ENCODE peak calls at places on chromosomes 5 and 9, in six cellular contexts. One of them, this sample, is unnamed.
A peak's percentile ranks its signal among the peaks of the same experiment; 100 is the strongest.

GRCh38 chr9:35579130-35579529 is 25.9 kb upstream of the TESK1 start:
- DNase-seq in mammary epithelial cell: peak; percentile 49
- DNase-seq in IMR-90: peak; percentile 19
- DNase-seq in GM23338: no peak
- DNase-seq in fibroblast of lung: no peak
- DNase-seq in GM23248: no peak
- DNase-seq in this sample: no peak

GRCh38 chr9:85142461-85143401 is 473.2 kb downstream of the NTRK2 start:
- DNase-seq in mammary epithelial cell: peak; percentile 28
- DNase-seq in IMR-90: no peak
- DNase-seq in GM23338: peak; percentile 58
- DNase-seq in fibroblast of lung: peak; percentile 2
- DNase-seq in GM23248: peak; percentile 23
- DNase-seq in this sample: peak; percentile 8

GRCh38 chr5:113271015-113271414 is 163.8 kb downstream of the TSSK1B start:
- DNase-seq in mammary epithelial cell: peak; percentile 48
- DNase-seq in IMR-90: peak; percentile 73
- DNase-seq in GM23338: no peak
- DNase-seq in fibroblast of lung: no peak
- DNase-seq in GM23248: peak; percentile 13
- DNase-seq in this sample: no peak

GRCh38 chr5:172705576-172706084 is 64.6 kb downstream of the NEURL1B start:
- DNase-seq in mammary epithelial cell: no peak
- DNase-seq in IMR-90: peak; percentile 66
- DNase-seq in GM23338: no peak
- DNase-seq in fibroblast of lung: no peak
- DNase-seq in GM23248: peak; percentile 32
- DNase-seq in this sample: peak; percentile 48

GRCh38 chr9:16133556-16134227 is 580.8 kb downstream of the CCDC171 start:
- DNase-seq in mammary epithelial cell: peak; percentile 28
- DNase-seq in IMR-90: peak; percentile 48
- DNase-seq in GM23338: peak; percentile 95
- DNase-seq in fibroblast of lung: peak; percentile 69
- DNase-seq in GM23248: peak; percentile 78
- DNase-seq in this sample: peak; percentile 88

GRCh38 chr9:107540167-107540566 is 50.6 kb upstream of the KLF4 start:
- DNase-seq in mammary epithelial cell: no peak
- DNase-seq in IMR-90: no peak
- DNase-seq in GM23338: no peak
- DNase-seq in fibroblast of lung: peak; percentile 9
- DNase-seq in GM23248: peak; percentile 7
- DNase-seq in this sample: no peak

GRCh38 chr5:57193757-57194413 is 20.0 kb downstream of the GPBP1 start:
- DNase-seq in mammary epithelial cell: no peak
- DNase-seq in IMR-90: no peak
- DNase-seq in GM23338: no peak
- DNase-seq in fibroblast of lung: no peak
- DNase-seq in GM23248: no peak
- DNase-seq in this sample: no peak

GRCh38 chr9:99259231-99259918 is 37.3 kb downstream of the SEC61B start:
- DNase-seq in mammary epithelial cell: no peak
- DNase-seq in IMR-90: no peak
- DNase-seq in GM23338: peak; percentile 34
- DNase-seq in fibroblast of lung: peak; percentile 45
- DNase-seq in GM23248: peak; percentile 54
- DNase-seq in this sample: no peak

GRCh38 chr9:69253057-69253456 is 72.0 kb upstream of the ENTREP1 start:
- DNase-seq in mammary epithelial cell: peak; percentile 72
- DNase-seq in IMR-90: peak; percentile 6
- DNase-seq in GM23338: no peak
- DNase-seq in fibroblast of lung: peak; percentile 2
- DNase-seq in GM23248: peak; percentile 17
- DNase-seq in this sample: no peak

GRCh38 chr5:113226337-113226736 is 208.5 kb downstream of the TSSK1B start:
- DNase-seq in mammary epithelial cell: no peak
- DNase-seq in IMR-90: no peak
- DNase-seq in GM23338: no peak
- DNase-seq in fibroblast of lung: no peak
- DNase-seq in GM23248: no peak
- DNase-seq in this sample: no peak

GRCh38 chr9:69798737-69799136 is 21.9 kb upstream of the CFAP95 start:
- DNase-seq in mammary epithelial cell: peak; percentile 55
- DNase-seq in IMR-90: peak; percentile 62
- DNase-seq in GM23338: no peak
- DNase-seq in fibroblast of lung: no peak
- DNase-seq in GM23248: peak; percentile 46
- DNase-seq in this sample: peak; percentile 39

GRCh38 chr5:39178171-39178570 is 41.2 kb downstream of the FYB1 start:
- DNase-seq in mammary epithelial cell: peak; percentile 72
- DNase-seq in IMR-90: peak; percentile 65
- DNase-seq in GM23338: no peak
- DNase-seq in fibroblast of lung: peak; percentile 6
- DNase-seq in GM23248: peak; percentile 68
- DNase-seq in this sample: peak; percentile 79

GRCh38 chr9:93897075-93897970 is 57.8 kb downstream of the BARX1 start:
- DNase-seq in mammary epithelial cell: no peak
- DNase-seq in IMR-90: no peak
- DNase-seq in GM23338: no peak
- DNase-seq in fibroblast of lung: no peak
- DNase-seq in GM23248: no peak
- DNase-seq in this sample: no peak

GRCh38 chr5:154611341-154611767 is 133.3 kb upstream of the HAND1 start:
- DNase-seq in mammary epithelial cell: no peak
- DNase-seq in IMR-90: peak; percentile 18
- DNase-seq in GM23338: peak; percentile 57
- DNase-seq in fibroblast of lung: peak; percentile 24
- DNase-seq in GM23248: peak; percentile 30
- DNase-seq in this sample: no peak

GRCh38 chr9:70408393-70409040 is 5.9 kb downstream of the KLF9 start:
- DNase-seq in mammary epithelial cell: no peak
- DNase-seq in IMR-90: no peak
- DNase-seq in GM23338: peak; percentile 66
- DNase-seq in fibroblast of lung: no peak
- DNase-seq in GM23248: no peak
- DNase-seq in this sample: no peak

GRCh38 chr9:131815971-131816873 is 76.3 kb upstream of the RAPGEF1 start:
- DNase-seq in mammary epithelial cell: peak; percentile 47
- DNase-seq in IMR-90: no peak
- DNase-seq in GM23338: no peak
- DNase-seq in fibroblast of lung: peak; percentile 13
- DNase-seq in GM23248: peak; percentile 22
- DNase-seq in this sample: peak; percentile 22

GRCh38 chr9:20538092-20538491 is 84.2 kb downstream of the MLLT3 start:
- DNase-seq in mammary epithelial cell: no peak
- DNase-seq in IMR-90: no peak
- DNase-seq in GM23338: no peak
- DNase-seq in fibroblast of lung: no peak
- DNase-seq in GM23248: no peak
- DNase-seq in this sample: no peak

GRCh38 chr5:96113170-96113939 is 151.7 kb upstream of the ELL2 start:
- DNase-seq in mammary epithelial cell: peak; percentile 89
- DNase-seq in IMR-90: no peak
- DNase-seq in GM23338: no peak
- DNase-seq in fibroblast of lung: no peak
- DNase-seq in GM23248: peak; percentile 62
- DNase-seq in this sample: no peak

GRCh38 chr5:174617285-174617684 is 107.1 kb upstream of the MSX2 start:
- DNase-seq in mammary epithelial cell: no peak
- DNase-seq in IMR-90: no peak
- DNase-seq in GM23338: no peak
- DNase-seq in fibroblast of lung: no peak
- DNase-seq in GM23248: no peak
- DNase-seq in this sample: no peak

GRCh38 chr5:180153099-180153498 is 55.9 kb downstream of the RASGEF1C start:
- DNase-seq in mammary epithelial cell: no peak
- DNase-seq in IMR-90: no peak
- DNase-seq in GM23338: no peak
- DNase-seq in fibroblast of lung: no peak
- DNase-seq in GM23248: no peak
- DNase-seq in this sample: no peak

GRCh38 chr9:135015986-135016640 is 71.4 kb upstream of the OLFM1 start:
- DNase-seq in mammary epithelial cell: peak; percentile 5
- DNase-seq in IMR-90: no peak
- DNase-seq in GM23338: no peak
- DNase-seq in fibroblast of lung: no peak
- DNase-seq in GM23248: no peak
- DNase-seq in this sample: no peak

GRCh38 chr9:92706218-92706940 is 36.4 kb upstream of the IPPK start:
- DNase-seq in mammary epithelial cell: peak; percentile 82
- DNase-seq in IMR-90: no peak
- DNase-seq in GM23338: peak; percentile 81
- DNase-seq in fibroblast of lung: no peak
- DNase-seq in GM23248: peak; percentile 67
- DNase-seq in this sample: peak; percentile 60

GRCh38 chr5:175682664-175683063 is 24.8 kb downstream of the HRH2 start:
- DNase-seq in mammary epithelial cell: no peak
- DNase-seq in IMR-90: no peak
- DNase-seq in GM23338: no peak
- DNase-seq in fibroblast of lung: no peak
- DNase-seq in GM23248: no peak
- DNase-seq in this sample: no peak

GRCh38 chr9:98351370-98351769 is 95.9 kb upstream of the TBC1D2 start:
- DNase-seq in mammary epithelial cell: no peak
- DNase-seq in IMR-90: no peak
- DNase-seq in GM23338: no peak
- DNase-seq in fibroblast of lung: no peak
- DNase-seq in GM23248: no peak
- DNase-seq in this sample: no peak

GRCh38 chr5:54905942-54906537 is 79.4 kb downstream of the ESM1 start:
- DNase-seq in mammary epithelial cell: peak; percentile 38
- DNase-seq in IMR-90: peak; percentile 82
- DNase-seq in GM23338: peak; percentile 87
- DNase-seq in fibroblast of lung: peak; percentile 83
- DNase-seq in GM23248: peak; percentile 83
- DNase-seq in this sample: peak; percentile 66

GRCh38 chr5:36344900-36345299 is 43.2 kb upstream of the RANBP3L start:
- DNase-seq in mammary epithelial cell: no peak
- DNase-seq in IMR-90: no peak
- DNase-seq in GM23338: no peak
- DNase-seq in fibroblast of lung: no peak
- DNase-seq in GM23248: no peak
- DNase-seq in this sample: no peak

GRCh38 chr5:14503681-14504331 is 77.8 kb upstream of the OTULINL start:
- DNase-seq in mammary epithelial cell: no peak
- DNase-seq in IMR-90: no peak
- DNase-seq in GM23338: no peak
- DNase-seq in fibroblast of lung: no peak
- DNase-seq in GM23248: no peak
- DNase-seq in this sample: no peak
- H4K20me1 ChIP-seq in mammary epithelial cell: peaks cover 1% of the 10 kb centered on the region
- H4K20me1 ChIP-seq in IMR-90: peaks cover 84% of the 10 kb centered on the region
- H4K20me1 ChIP-seq in GM23338: no peaks in the 10 kb centered on the region
- H4K20me1 ChIP-seq in fibroblast of lung: no peaks in the 10 kb centered on the region
- H4K20me1 ChIP-seq in GM23248: no peaks in the 10 kb centered on the region
- H4K20me1 ChIP-seq in this sample: no peaks in the 10 kb centered on the region

DNA sequence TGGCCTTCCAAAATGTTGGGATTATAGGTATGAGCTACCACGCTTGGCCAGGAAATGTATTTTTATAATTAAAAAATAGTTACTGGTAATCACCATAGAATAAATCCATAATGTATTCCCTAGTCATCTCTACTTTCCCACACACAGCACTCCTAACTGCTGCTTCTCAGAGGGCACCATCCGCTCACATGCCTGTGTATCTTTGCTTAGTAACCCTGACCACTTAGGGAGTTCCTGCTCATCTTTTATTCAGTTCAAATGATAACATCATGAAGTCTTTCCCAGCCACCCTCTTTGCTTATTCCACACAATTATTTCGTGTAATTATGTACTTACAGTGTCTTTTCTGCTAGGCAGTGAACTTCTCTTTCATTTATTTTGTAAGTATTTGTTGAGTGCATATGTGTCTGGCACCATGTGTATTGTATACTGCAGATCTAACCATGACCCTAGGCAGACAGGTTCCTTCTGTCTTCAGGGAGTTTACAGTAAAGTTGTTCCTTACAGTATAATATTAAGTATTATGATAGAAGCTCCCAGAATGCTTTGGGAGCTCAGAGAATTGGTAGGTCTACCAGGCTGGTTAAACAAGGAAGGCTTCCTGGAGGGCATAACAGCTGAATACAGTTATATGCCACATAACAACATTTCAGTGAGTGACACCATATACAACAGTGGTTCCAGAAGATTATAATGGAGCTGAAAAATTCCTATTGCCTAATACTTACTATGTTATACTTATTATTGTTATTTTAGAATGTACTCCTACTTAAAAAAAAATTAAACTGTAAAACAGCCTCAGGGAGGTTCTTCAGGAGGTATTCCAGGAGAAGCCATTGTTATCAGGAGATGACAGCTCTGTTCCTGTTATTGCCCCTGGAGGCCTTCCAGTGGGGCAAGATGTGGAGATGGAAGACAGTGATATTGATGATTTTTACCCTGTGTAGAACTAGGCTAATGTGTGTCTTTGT is 39.2 kb downstream of the DCAF10 start:
- DNase-seq in mammary epithelial cell: peak; percentile 19
- DNase-seq in IMR-90: peak; percentile 20
- DNase-seq in GM23338: no peak
- DNase-seq in fibroblast of lung: peak; percentile 17
- DNase-seq in GM23248: peak; percentile 56
- DNase-seq in this sample: peak; percentile 31
- H3K27ac ChIP-seq in mammary epithelial cell: peak overlapping the region; percentile 35
- H3K27ac ChIP-seq in IMR-90: peak overlapping the region; percentile 65
- H3K27ac ChIP-seq in GM23338: no peak overlapping the region
- H3K27ac ChIP-seq in fibroblast of lung: no peak overlapping the region
- H3K27ac ChIP-seq in GM23248: peak overlapping the region; percentile 69
- H3K27ac ChIP-seq in this sample: no peak overlapping the region

GRCh38 chr5:155923784-155924183 is 403.2 kb upstream of the SGCD start:
- DNase-seq in mammary epithelial cell: no peak
- DNase-seq in IMR-90: no peak
- DNase-seq in GM23338: peak; percentile 11
- DNase-seq in fibroblast of lung: no peak
- DNase-seq in GM23248: no peak
- DNase-seq in this sample: no peak
- H2AFZ ChIP-seq in mammary epithelial cell: no peak overlapping the region
- H2AFZ ChIP-seq in IMR-90: no peak overlapping the region
- H2AFZ ChIP-seq in GM23338: no peak overlapping the region
- H2AFZ ChIP-seq in fibroblast of lung: no peak overlapping the region
- H2AFZ ChIP-seq in GM23248: no peak overlapping the region
- H2AFZ ChIP-seq in this sample: no peak overlapping the region

GRCh38 chr5:1013948-1014301 is 5.3 kb downstream of the NKD2 start:
- DNase-seq in mammary epithelial cell: no peak
- DNase-seq in IMR-90: no peak
- DNase-seq in GM23338: no peak
- DNase-seq in fibroblast of lung: no peak
- DNase-seq in GM23248: no peak
- DNase-seq in this sample: no peak

GRCh38 chr5:1012316-1012841 is 3.8 kb downstream of the NKD2 start:
- DNase-seq in mammary epithelial cell: no peak
- DNase-seq in IMR-90: no peak
- DNase-seq in GM23338: no peak
- DNase-seq in fibroblast of lung: no peak
- DNase-seq in GM23248: no peak
- DNase-seq in this sample: no peak

GRCh38 chr5:1014346-1014745 is 5.7 kb downstream of the NKD2 start:
- DNase-seq in mammary epithelial cell: no peak
- DNase-seq in IMR-90: no peak
- DNase-seq in GM23338: no peak
- DNase-seq in fibroblast of lung: no peak
- DNase-seq in GM23248: no peak
- DNase-seq in this sample: no peak

GRCh38 chr5:1012900-1013237 is 4.3 kb downstream of the NKD2 start:
- DNase-seq in mammary epithelial cell: no peak
- DNase-seq in IMR-90: no peak
- DNase-seq in GM23338: no peak
- DNase-seq in fibroblast of lung: no peak
- DNase-seq in GM23248: no peak
- DNase-seq in this sample: no peak

GRCh38 chr5:1013238-1013947 is 4.8 kb downstream of the NKD2 start:
- DNase-seq in mammary epithelial cell: no peak
- DNase-seq in IMR-90: no peak
- DNase-seq in GM23338: no peak
- DNase-seq in fibroblast of lung: no peak
- DNase-seq in GM23248: no peak
- DNase-seq in this sample: no peak
- H4K20me1 ChIP-seq in mammary epithelial cell: peaks cover 2% of the 10 kb centered on the region
- H4K20me1 ChIP-seq in IMR-90: no peaks in the 10 kb centered on the region
- H4K20me1 ChIP-seq in GM23338: no peaks in the 10 kb centered on the region
- H4K20me1 ChIP-seq in fibroblast of lung: no peaks in the 10 kb centered on the region
- H4K20me1 ChIP-seq in GM23248: no peaks in the 10 kb centered on the region
- H4K20me1 ChIP-seq in this sample: peaks cover 5% of the 10 kb centered on the region